ENCODE peak calls at places on chromosomes 7 and 10, in ten cellular contexts. J is tibial artery, I is upper lobe of right lung, T is endothelial cell, S is HFFc6, Q is foreskin keratinocyte, A is A549, Z is fibroblast of the aortic adventitia, U is left ventricle myocardium inferior, B is cardiac fibroblast. W is an unnamed sample.

GRCh38 chr10:20879136-20879535 is 18.0 kb downstream of the NEBL start:
- DNase-seq in J (no peak), I (no peak), T (no peak), S (no peak), Q (no peak), A (no peak), Z (no peak), U (no peak), B (no peak), W (no peak)

GRCh38 chr7:117272360-117272759 is 50.5 kb downstream of the WNT2 start:
- DNase-seq in J (no peak), I (no peak), T (no peak), S (no peak), Q (no peak), A (no peak), Z (no peak), U (no peak), B (no peak), W (no peak)

GRCh38 chr7:100065452-100066186 is 15.9 kb downstream of the ZNF3 start:
- DNase-seq in J (no peak), I (no peak), T (no peak), S (peak; percentile 54), Q (no peak), A (no peak), Z (peak; percentile 99), U (no peak), B (peak; percentile 92), W (no peak)

GRCh38 chr10:121291376-121291775 is 306.9 kb downstream of the FGFR2 start:
- DNase-seq in J (no peak), I (no peak), T (no peak), S (no peak), Q (no peak), A (no peak), Z (no peak), U (no peak), B (no peak), W (no peak)

GRCh38 chr10:121594076-121594475 is 4.2 kb downstream of the FGFR2 start:
- DNase-seq in J (no peak), I (no peak), T (no peak), S (no peak), Q (no peak), A (no peak), Z (no peak), U (no peak), B (no peak), W (no peak)

GRCh38 chr10:182441-183201 is 47.4 kb downstream of the ZMYND11 start:
- DNase-seq in J (no peak), I (no peak), T (no peak), S (peak; percentile 9), Q (no peak), A (no peak), Z (no peak), U (no peak), B (peak; percentile 14), W (no peak)

GRCh38 chr10:93874309-93875031 is 19.3 kb upstream of the SLC35G1 start:
- DNase-seq in J (no peak), I (no peak), T (no peak), S (no peak), Q (no peak), A (no peak), Z (no peak), U (no peak), B (no peak), W (no peak)

GRCh38 chr10:79017882-79018550 is 50.8 kb upstream of the ZMIZ1 start:
- DNase-seq in J (peak; percentile 46), I (peak; percentile 18), T (no peak), S (no peak), Q (no peak), A (no peak), Z (no peak), U (no peak), B (no peak), W (no peak)

GRCh38 chr7:83937930-83938329 is 256.7 kb downstream of the SEMA3A start:
- DNase-seq in J (no peak), I (no peak), T (no peak), S (no peak), Q (no peak), A (no peak), Z (no peak), U (no peak), B (no peak), W (no peak)

GRCh38 chr7:83936056-83936703 is 258.4 kb downstream of the SEMA3A start:
- DNase-seq in J (peak; percentile 59), I (no peak), T (peak; percentile 67), S (peak; percentile 68), Q (no peak), A (peak; percentile 81), Z (peak; percentile 88), U (peak; percentile 18), B (peak; percentile 85), W (peak; percentile 37)

GRCh38 chr7:83931968-83932367 is 262.6 kb downstream of the SEMA3A start:
- DNase-seq in J (no peak), I (no peak), T (no peak), S (no peak), Q (no peak), A (no peak), Z (no peak), U (no peak), B (no peak), W (no peak)

GRCh38 chr7:83930262-83930661 is 264.3 kb downstream of the SEMA3A start:
- DNase-seq in J (no peak), I (no peak), T (no peak), S (no peak), Q (no peak), A (no peak), Z (no peak), U (no peak), B (no peak), W (no peak)

GRCh38 chr7:83934118-83934734 is 260.4 kb downstream of the SEMA3A start:
- DNase-seq in J (no peak), I (no peak), T (no peak), S (no peak), Q (no peak), A (no peak), Z (peak; percentile 25), U (no peak), B (peak; percentile 14), W (no peak)
- TF ChIP-seq CTCF in J (no peak), I (peak; percentile 31), T (peak; percentile 76), S (peak; percentile 83), Q (peak; percentile 53), A (peak; percentile 44), Z (peak; percentile 36), U (peak; percentile 19), B (peak; percentile 24), W (no peak)

GRCh38 chr10:19876570-19876969 is 60.3 kb downstream of the PLXDC2 start:
- DNase-seq in J (no peak), I (no peak), T (no peak), S (no peak), Q (no peak), A (no peak), Z (no peak), U (no peak), B (no peak), W (no peak)

GRCh38 chr10:19872504-19873271 is 56.5 kb downstream of the PLXDC2 start:
- DNase-seq in J (no peak), I (no peak), T (no peak), S (no peak), Q (no peak), A (no peak), Z (peak; percentile 2), U (no peak), B (no peak), W (no peak)

GRCh38 chr10:19877466-19878255 is 61.4 kb downstream of the PLXDC2 start:
- DNase-seq in J (no peak), I (no peak), T (no peak), S (no peak), Q (no peak), A (no peak), Z (peak; percentile 3), U (no peak), B (no peak), W (no peak)

GRCh38 chr10:19874190-19874589 is 58.0 kb downstream of the PLXDC2 start:
- DNase-seq in J (no peak), I (no peak), T (no peak), S (no peak), Q (no peak), A (no peak), Z (no peak), U (no peak), B (no peak), W (no peak)

GRCh38 chr10:19874791-19875190 is 58.6 kb downstream of the PLXDC2 start:
- DNase-seq in J (no peak), I (no peak), T (no peak), S (no peak), Q (peak; percentile 17), A (no peak), Z (no peak), U (no peak), B (no peak), W (no peak)
- TF ChIP-seq CTCF in J (no peak), I (no peak), T (no peak), S (no peak), Q (no peak), A (no peak), Z (no peak), U (no peak), B (no peak), W (no peak)

GRCh38 chr7:102272917-102273748 is 13.5 kb upstream of the SH2B2 start:
- DNase-seq in J (no peak), I (no peak), T (no peak), S (no peak), Q (no peak), A (no peak), Z (no peak), U (no peak), B (no peak), W (no peak)

GRCh38 chr7:102273749-102274712 is 12.6 kb upstream of the SH2B2 start:
- DNase-seq in J (no peak), I (no peak), T (no peak), S (peak; percentile 86), Q (no peak), A (peak; percentile 93), Z (peak; percentile 31), U (no peak), B (peak; percentile 27), W (no peak)

GRCh38 chr7:102270176-102270887 is 16.3 kb upstream of the SH2B2 start:
- DNase-seq in J (no peak), I (no peak), T (no peak), S (no peak), Q (no peak), A (no peak), Z (no peak), U (no peak), B (no peak), W (no peak)

GRCh38 chr7:102271158-102271798 is 15.4 kb upstream of the SH2B2 start:
- DNase-seq in J (no peak), I (no peak), T (no peak), S (no peak), Q (no peak), A (no peak), Z (no peak), U (no peak), B (no peak), W (no peak)

GRCh38 chr7:102272075-102272916 is 14.4 kb upstream of the SH2B2 start:
- DNase-seq in J (peak; percentile 84), I (peak; percentile 88), T (peak; percentile 87), S (peak; percentile 74), Q (no peak), A (peak; percentile 81), Z (peak; percentile 73), U (peak; percentile 75), B (peak; percentile 79), W (peak; percentile 89)
- TF ChIP-seq CTCF in J (peak; percentile 92), I (peak; percentile 90), T (peak; percentile 88), S (peak; percentile 98), Q (peak; percentile 88), A (peak; percentile 95), Z (peak; percentile 93), U (peak; percentile 90), B (peak; percentile 90), W (peak; percentile 84)

DNA sequence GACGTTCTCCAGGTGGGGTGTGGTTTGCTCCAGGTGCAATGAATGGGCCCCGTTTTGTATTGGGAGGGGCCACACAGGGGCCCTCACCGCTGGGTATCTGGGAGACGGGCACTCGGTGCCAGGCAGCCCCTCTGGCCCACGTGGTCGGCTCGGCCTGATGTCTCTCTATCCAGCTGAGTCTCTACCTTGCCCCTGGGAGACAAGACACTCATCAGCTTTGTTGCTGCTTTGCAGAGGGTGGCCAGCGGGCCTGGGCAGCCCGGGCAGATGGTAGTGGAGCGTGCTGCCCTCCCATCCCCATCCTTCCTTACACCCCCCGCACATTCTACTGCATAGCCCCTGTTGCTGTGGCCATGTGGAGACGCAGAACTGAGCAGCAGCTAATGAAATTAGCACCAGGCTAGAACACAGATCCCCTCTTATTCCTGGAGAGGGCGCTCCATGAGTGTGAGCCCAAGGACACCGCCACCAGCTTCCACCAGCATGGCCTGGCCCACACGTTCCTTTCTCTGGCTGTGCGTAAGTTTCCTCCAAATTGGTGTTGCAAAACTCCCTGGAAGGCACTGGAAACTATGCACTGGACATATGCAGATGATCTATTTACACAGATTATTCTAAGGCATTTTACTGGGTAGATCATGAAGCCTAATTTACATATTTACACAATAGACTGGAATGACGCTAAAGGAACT is 455.8 kb upstream of the FOXK1 start:
- DNase-seq in J (no peak), I (peak; percentile 45), T (no peak), S (no peak), Q (no peak), A (peak; percentile 13), Z (no peak), U (no peak), B (no peak), W (no peak)
- TF ChIP-seq CTCF in J (no peak), I (peak; percentile 12), T (no peak), S (no peak), Q (no peak), A (no peak), Z (no peak), U (no peak), B (no peak), W (no peak)